ENCODE peak calls at places on chromosomes 13 and 19, in eight cellular contexts. One of them, this sample, is unnamed. For H3K9me3, the result is how much of the 10 kb centered on the place peaks cover.

GRCh38 chr13:24254151-24254810 is 55.1 kb upstream of the C1QTNF9 start:
- DNase-seq in hepatocyte: no peak
- DNase-seq in breast epithelium: no peak
- DNase-seq in neuronal stem cell: no peak
- DNase-seq in transverse colon: no peak
- DNase-seq in neural progenitor cell: no peak
- DNase-seq in Peyer's patch: no peak
- DNase-seq in suprapubic skin: no peak
- DNase-seq in this sample: peak

GRCh38 chr13:41622545-41623429 is 165.4 kb downstream of the RGCC start:
- DNase-seq in transverse colon: no peak
- DNase-seq in breast epithelium: no peak
- DNase-seq in neural progenitor cell: no peak
- DNase-seq in suprapubic skin: no peak
- DNase-seq in hepatocyte: peak
- DNase-seq in Peyer's patch: no peak
- DNase-seq in neuronal stem cell: no peak
- DNase-seq in this sample: no peak

GRCh38 chr19:7177926-7178325 is 108.4 kb downstream of the ZNF557 start:
- DNase-seq in breast epithelium: no peak
- DNase-seq in transverse colon: no peak
- DNase-seq in hepatocyte: no peak
- DNase-seq in Peyer's patch: no peak
- DNase-seq in neuronal stem cell: no peak
- DNase-seq in suprapubic skin: no peak
- DNase-seq in neural progenitor cell: no peak
- DNase-seq in this sample: no peak

GRCh38 chr19:53076984-53077383 is 26.2 kb downstream of the ZNF160 start:
- DNase-seq in breast epithelium: no peak
- DNase-seq in suprapubic skin: no peak
- DNase-seq in Peyer's patch: no peak
- DNase-seq in hepatocyte: peak
- DNase-seq in neural progenitor cell: peak
- DNase-seq in transverse colon: peak
- DNase-seq in neuronal stem cell: peak
- DNase-seq in this sample: no peak

GRCh38 chr19:55857974-55858373 is 21.6 kb downstream of the NLRP4 start:
- DNase-seq in hepatocyte: no peak
- DNase-seq in neuronal stem cell: no peak
- DNase-seq in Peyer's patch: no peak
- DNase-seq in neural progenitor cell: no peak
- DNase-seq in breast epithelium: no peak
- DNase-seq in suprapubic skin: no peak
- DNase-seq in transverse colon: no peak
- DNase-seq in this sample: no peak

GRCh38 chr19:7482584-7483439 is 6.0 kb downstream of the PEX11G start:
- DNase-seq in neuronal stem cell: no peak
- DNase-seq in suprapubic skin: no peak
- DNase-seq in hepatocyte: peak
- DNase-seq in breast epithelium: no peak
- DNase-seq in neural progenitor cell: peak
- DNase-seq in transverse colon: peak
- DNase-seq in Peyer's patch: peak
- DNase-seq in this sample: no peak

GRCh38 chr13:100210966-100211710 is 122.2 kb downstream of the PCCA start:
- DNase-seq in hepatocyte: no peak
- DNase-seq in suprapubic skin: no peak
- DNase-seq in transverse colon: no peak
- DNase-seq in neural progenitor cell: no peak
- DNase-seq in neuronal stem cell: no peak
- DNase-seq in breast epithelium: no peak
- DNase-seq in Peyer's patch: no peak
- DNase-seq in this sample: no peak

GRCh38 chr13:97018029-97018819 is 23.9 kb upstream of the OXGR1 start:
- DNase-seq in breast epithelium: no peak
- DNase-seq in neural progenitor cell: peak
- DNase-seq in Peyer's patch: no peak
- DNase-seq in hepatocyte: peak
- DNase-seq in suprapubic skin: no peak
- DNase-seq in transverse colon: peak
- DNase-seq in neuronal stem cell: no peak
- DNase-seq in this sample: no peak

GRCh38 chr19:19721896-19722295 is 11.0 kb downstream of the ZNF14 start:
- DNase-seq in neuronal stem cell: no peak
- DNase-seq in hepatocyte: no peak
- DNase-seq in suprapubic skin: no peak
- DNase-seq in transverse colon: no peak
- DNase-seq in breast epithelium: no peak
- DNase-seq in neural progenitor cell: no peak
- DNase-seq in Peyer's patch: no peak
- DNase-seq in this sample: no peak

GRCh38 chr19:19719798-19720197 is 13.1 kb downstream of the ZNF14 start:
- DNase-seq in hepatocyte: no peak
- DNase-seq in Peyer's patch: no peak
- DNase-seq in neuronal stem cell: no peak
- DNase-seq in suprapubic skin: no peak
- DNase-seq in neural progenitor cell: no peak
- DNase-seq in transverse colon: no peak
- DNase-seq in breast epithelium: no peak
- DNase-seq in this sample: no peak
- H3K9me3 ChIP-seq in hepatocyte: half or more
- H3K9me3 ChIP-seq in Peyer's patch: half or more
- H3K9me3 ChIP-seq in neuronal stem cell: half or more
- H3K9me3 ChIP-seq in suprapubic skin: half or more
- H3K9me3 ChIP-seq in neural progenitor cell: half or more
- H3K9me3 ChIP-seq in transverse colon: half or more
- H3K9me3 ChIP-seq in breast epithelium: half or more
- H3K9me3 ChIP-seq in this sample: half or more

GRCh38 chr19:12938536-12939291 is at the start of gene CALR:
- DNase-seq in transverse colon: peak
- DNase-seq in neural progenitor cell: peak
- DNase-seq in breast epithelium: no peak
- DNase-seq in neuronal stem cell: no peak
- DNase-seq in hepatocyte: peak
- DNase-seq in Peyer's patch: no peak
- DNase-seq in suprapubic skin: no peak
- DNase-seq in this sample: no peak

GRCh38 chr19:12937243-12938053 is 961 bp upstream of the CALR start:
- DNase-seq in transverse colon: peak
- DNase-seq in hepatocyte: peak
- DNase-seq in Peyer's patch: no peak
- DNase-seq in breast epithelium: no peak
- DNase-seq in suprapubic skin: no peak
- DNase-seq in neural progenitor cell: peak
- DNase-seq in neuronal stem cell: no peak
- DNase-seq in this sample: no peak

GRCh38 chr19:12938054-12938535 is 314 bp upstream of the CALR start:
- DNase-seq in transverse colon: peak
- DNase-seq in neural progenitor cell: peak
- DNase-seq in Peyer's patch: peak
- DNase-seq in neuronal stem cell: peak
- DNase-seq in breast epithelium: peak
- DNase-seq in suprapubic skin: peak
- DNase-seq in hepatocyte: peak
- DNase-seq in this sample: peak

GRCh38 chr19:12935071-12935470 is 1.6 kb upstream of the FARSA start:
- DNase-seq in breast epithelium: no peak
- DNase-seq in transverse colon: no peak
- DNase-seq in neural progenitor cell: no peak
- DNase-seq in Peyer's patch: no peak
- DNase-seq in hepatocyte: no peak
- DNase-seq in suprapubic skin: no peak
- DNase-seq in neuronal stem cell: no peak
- DNase-seq in this sample: no peak

GRCh38 chr19:12936582-12936981 is 1.8 kb upstream of the CALR start:
- DNase-seq in hepatocyte: no peak
- DNase-seq in neural progenitor cell: no peak
- DNase-seq in breast epithelium: no peak
- DNase-seq in suprapubic skin: no peak
- DNase-seq in Peyer's patch: no peak
- DNase-seq in neuronal stem cell: no peak
- DNase-seq in transverse colon: no peak
- DNase-seq in this sample: no peak
- H3K4me3 ChIP-seq in hepatocyte: no peak
- H3K4me3 ChIP-seq in neural progenitor cell: no peak
- H3K4me3 ChIP-seq in breast epithelium: no peak
- H3K4me3 ChIP-seq in suprapubic skin: no peak
- H3K4me3 ChIP-seq in Peyer's patch: no peak
- H3K4me3 ChIP-seq in neuronal stem cell: no peak
- H3K4me3 ChIP-seq in transverse colon: no peak
- H3K4me3 ChIP-seq in this sample: no peak

GRCh38 chr19:34596989-34597388 is 80.0 kb downstream of the SCGB2B2 start:
- DNase-seq in neuronal stem cell: no peak
- DNase-seq in transverse colon: no peak
- DNase-seq in breast epithelium: no peak
- DNase-seq in neural progenitor cell: no peak
- DNase-seq in suprapubic skin: no peak
- DNase-seq in hepatocyte: no peak
- DNase-seq in Peyer's patch: no peak
- DNase-seq in this sample: no peak
- H3K9me3 ChIP-seq in neuronal stem cell: under half
- H3K9me3 ChIP-seq in transverse colon: under half
- H3K9me3 ChIP-seq in breast epithelium: under half
- H3K9me3 ChIP-seq in neural progenitor cell: under half
- H3K9me3 ChIP-seq in suprapubic skin: under half
- H3K9me3 ChIP-seq in hepatocyte: under half
- H3K9me3 ChIP-seq in Peyer's patch: under half
- H3K9me3 ChIP-seq in this sample: under half

GRCh38 chr19:12350890-12351197 is 14.6 kb downstream of the ZNF442 start:
- DNase-seq in suprapubic skin: no peak
- DNase-seq in Peyer's patch: no peak
- DNase-seq in neural progenitor cell: no peak
- DNase-seq in hepatocyte: no peak
- DNase-seq in transverse colon: no peak
- DNase-seq in neuronal stem cell: no peak
- DNase-seq in breast epithelium: no peak
- DNase-seq in this sample: no peak

GRCh38 chr19:12350185-12350889 is 15.1 kb downstream of the ZNF442 start:
- DNase-seq in hepatocyte: no peak
- DNase-seq in breast epithelium: no peak
- DNase-seq in neural progenitor cell: no peak
- DNase-seq in neuronal stem cell: no peak
- DNase-seq in transverse colon: no peak
- DNase-seq in Peyer's patch: no peak
- DNase-seq in suprapubic skin: no peak
- DNase-seq in this sample: no peak

GRCh38 chr19:12346896-12347295 is 13.5 kb upstream of the ZNF563 start:
- DNase-seq in breast epithelium: no peak
- DNase-seq in transverse colon: no peak
- DNase-seq in Peyer's patch: no peak
- DNase-seq in hepatocyte: no peak
- DNase-seq in neuronal stem cell: no peak
- DNase-seq in suprapubic skin: no peak
- DNase-seq in neural progenitor cell: no peak
- DNase-seq in this sample: no peak

GRCh38 chr19:12345197-12345596 is 11.8 kb upstream of the ZNF563 start:
- DNase-seq in breast epithelium: no peak
- DNase-seq in neural progenitor cell: no peak
- DNase-seq in transverse colon: no peak
- DNase-seq in suprapubic skin: no peak
- DNase-seq in neuronal stem cell: no peak
- DNase-seq in hepatocyte: no peak
- DNase-seq in Peyer's patch: no peak
- DNase-seq in this sample: no peak
- H3K4me3 ChIP-seq in breast epithelium: no peak
- H3K4me3 ChIP-seq in neural progenitor cell: no peak
- H3K4me3 ChIP-seq in transverse colon: no peak
- H3K4me3 ChIP-seq in suprapubic skin: no peak
- H3K4me3 ChIP-seq in neuronal stem cell: no peak
- H3K4me3 ChIP-seq in hepatocyte: no peak
- H3K4me3 ChIP-seq in Peyer's patch: no peak
- H3K4me3 ChIP-seq in this sample: no peak

GRCh38 chr19:37056776-37057175 is 21.5 kb upstream of the ZNF420 start:
- DNase-seq in neural progenitor cell: no peak
- DNase-seq in neuronal stem cell: no peak
- DNase-seq in breast epithelium: no peak
- DNase-seq in suprapubic skin: no peak
- DNase-seq in hepatocyte: no peak
- DNase-seq in transverse colon: no peak
- DNase-seq in Peyer's patch: no peak
- DNase-seq in this sample: no peak
- H3K9me3 ChIP-seq in neural progenitor cell: under half
- H3K9me3 ChIP-seq in neuronal stem cell: half or more
- H3K9me3 ChIP-seq in breast epithelium: half or more
- H3K9me3 ChIP-seq in suprapubic skin: under half
- H3K9me3 ChIP-seq in hepatocyte: under half
- H3K9me3 ChIP-seq in transverse colon: under half
- H3K9me3 ChIP-seq in Peyer's patch: under half
- H3K9me3 ChIP-seq in this sample: under half

DNA sequence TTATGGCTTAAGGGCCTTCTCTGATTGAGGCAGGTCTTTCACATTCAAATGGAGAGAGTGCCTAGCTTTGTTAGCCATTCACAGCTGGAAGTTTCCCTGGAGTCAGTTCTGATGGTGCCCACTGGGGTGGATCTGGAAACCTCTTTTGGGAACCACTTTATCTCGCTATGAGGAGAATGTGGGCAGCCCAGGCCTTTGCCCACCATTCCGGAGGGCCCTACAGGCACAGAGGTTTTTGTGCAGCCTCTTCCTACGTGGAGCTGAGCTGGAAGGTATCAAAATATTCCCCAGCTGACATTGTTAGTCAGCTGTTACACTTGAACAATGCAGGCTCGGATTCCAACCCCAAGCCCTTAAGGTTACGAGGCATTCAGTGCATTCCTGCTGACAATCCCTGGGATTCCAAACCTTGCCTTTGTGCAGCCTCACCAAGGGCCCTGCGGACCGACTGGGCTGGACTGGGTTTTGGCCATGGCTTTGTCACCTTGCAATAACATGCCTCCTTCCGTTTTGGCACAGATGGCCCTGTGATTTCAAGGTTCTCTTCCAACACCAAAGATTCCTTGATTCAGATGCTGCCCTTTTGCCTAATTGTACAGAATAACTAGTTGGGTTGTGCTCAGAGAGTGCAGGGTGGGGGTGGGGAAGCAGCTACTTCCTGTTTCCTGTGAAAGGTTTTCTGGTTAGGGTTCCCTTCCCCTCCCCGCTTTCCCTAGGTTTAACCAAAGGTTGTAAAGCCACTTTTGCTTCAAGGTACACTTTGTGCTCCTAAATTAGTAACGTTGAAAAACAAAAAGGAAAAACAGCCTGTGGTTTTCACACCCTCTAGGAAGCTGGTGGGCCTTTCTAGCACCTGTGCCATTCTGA is 27.1 kb downstream of the SAE1 start:
- DNase-seq in neural progenitor cell: peak
- DNase-seq in transverse colon: peak
- DNase-seq in neuronal stem cell: peak
- DNase-seq in hepatocyte: peak
- DNase-seq in breast epithelium: no peak
- DNase-seq in Peyer's patch: peak
- DNase-seq in suprapubic skin: peak
- DNase-seq in this sample: peak
- H3K4me3 ChIP-seq in neural progenitor cell: no peak
- H3K4me3 ChIP-seq in transverse colon: no peak
- H3K4me3 ChIP-seq in neuronal stem cell: no peak
- H3K4me3 ChIP-seq in hepatocyte: no peak
- H3K4me3 ChIP-seq in breast epithelium: no peak
- H3K4me3 ChIP-seq in Peyer's patch: no peak
- H3K4me3 ChIP-seq in suprapubic skin: peak
- H3K4me3 ChIP-seq in this sample: peak